ENCODE peak calls at places on chromosomes 12 and 14, in four cellular contexts. G is ovary, X is hepatocyte, T is psoas muscle. J is an unnamed sample. For H3K4me1, the result is how much of the 10 kb centered on the place peaks cover.

GRCh38 chr12:5497329-5498058 is 65.6 kb downstream of the NTF3 start:
- DNase-seq in G (no peak), T (peak), X (peak), J (no peak)

GRCh38 chr12:34257093-34257492 is 234.8 kb downstream of the ALG10 start:
- DNase-seq in X (no peak), T (no peak), G (no peak), J (no peak)

GRCh38 chr12:3168775-3169221 is 91.6 kb downstream of the TSPAN9 start:
- DNase-seq in T (peak), X (peak), G (no peak), J (peak)

GRCh38 chr12:124231980-124232653 is 62.8 kb upstream of the RFLNA start:
- DNase-seq in T (peak), G (no peak), X (peak), J (no peak)

GRCh38 chr12:12628013-12628412 is 16.3 kb downstream of the CREBL2 start:
- DNase-seq in X (no peak), G (no peak), T (no peak), J (no peak)

GRCh38 chr12:123237646-123238329 is 4.6 kb downstream of the MTRFR start:
- DNase-seq in X (peak), T (peak), G (peak), J (peak)

GRCh38 chr14:95705518-95705917 is 8.4 kb downstream of the TCL1A start:
- DNase-seq in G (no peak), T (no peak), X (no peak), J (no peak)

GRCh38 chr12:66695130-66695529 is 16.3 kb upstream of the GRIP1 start:
- DNase-seq in X (no peak), T (no peak), G (no peak), J (no peak)

GRCh38 chr14:75307700-75308379 is 29.2 kb downstream of the FOS start:
- DNase-seq in T (peak), G (peak), X (peak), J (peak)

GRCh38 chr12:131747771-131748170 is 36.9 kb downstream of the SFSWAP start:
- DNase-seq in X (no peak), G (no peak), T (no peak), J (peak)

GRCh38 chr14:100546051-100546443 is 41.2 kb downstream of the BEGAIN start:
- DNase-seq in G (peak), T (no peak), X (no peak), J (no peak)

GRCh38 chr12:27190761-27191160 is 53.3 kb upstream of the STK38L start:
- DNase-seq in G (no peak), X (no peak), T (no peak), J (no peak)

GRCh38 chr14:93059917-93060545 is 55.7 kb downstream of the ITPK1 start:
- DNase-seq in T (no peak), G (no peak), X (no peak), J (no peak)

GRCh38 chr14:69726761-69727511 is 40.0 kb upstream of the SRSF5 start:
- DNase-seq in X (peak), G (peak), T (peak), J (peak)

GRCh38 chr12:1855241-1855640 is 34.9 kb downstream of the LRTM2 start:
- DNase-seq in T (no peak), G (no peak), X (no peak), J (no peak)

GRCh38 chr14:71488703-71489141 is 443.5 kb upstream of the RGS6 start:
- DNase-seq in T (no peak), X (no peak), G (no peak), J (no peak)

GRCh38 chr12:24496755-24497154 is 452.1 kb downstream of the BCAT1 start:
- DNase-seq in G (no peak), T (no peak), X (no peak), J (no peak)

GRCh38 chr12:91877461-91878230 is 268.0 kb downstream of the BTG1 start:
- DNase-seq in G (no peak), T (no peak), X (no peak), J (no peak)

GRCh38 chr14:33386771-33387170 is 448.1 kb downstream of the NPAS3 start:
- DNase-seq in T (no peak), X (no peak), G (no peak), J (no peak)

GRCh38 chr14:63524537-63525155 is 18.5 kb downstream of the PPP2R5E start:
- DNase-seq in X (no peak), G (no peak), T (no peak), J (no peak)

GRCh38 chr12:56522486-56523193 is 1.0 kb downstream of the RBMS2 start:
- DNase-seq in X (peak), T (no peak), G (no peak), J (no peak)

GRCh38 chr12:124553862-124554428 is 13.5 kb downstream of the NCOR2 start:
- DNase-seq in G (no peak), X (no peak), T (no peak), J (peak)

GRCh38 chr12:12228402-12228801 is 38.4 kb downstream of the LRP6 start:
- DNase-seq in G (no peak), T (no peak), X (no peak), J (no peak)

GRCh38 chr14:64232095-64232830 is 61.9 kb downstream of the ESR2 start:
- DNase-seq in X (no peak), T (peak), G (no peak), J (no peak)

GRCh38 chr14:22448035-22448904 is 140.8 kb downstream of the DAD1 start:
- DNase-seq in G (no peak), T (no peak), X (no peak), J (no peak)

GRCh38 chr12:55716582-55717396 is 943 bp downstream of the BLOC1S1 start:
- DNase-seq in T (peak), X (peak), G (no peak), J (peak)

GRCh38 chr12:916712-917445 is 32.6 kb downstream of the RAD52 start:
- DNase-seq in T (no peak), X (no peak), G (no peak), J (no peak)

GRCh38 chr12:32756476-32757158 is 920 bp upstream of the YARS2 start:
- DNase-seq in T (no peak), X (no peak), G (no peak), J (no peak)

GRCh38 chr12:127205781-127206535 is 1061.0 kb upstream of the TMEM132C start:
- DNase-seq in G (no peak), X (peak), T (no peak), J (no peak)

GRCh38 chr14:105283028-105283427 is 17.8 kb downstream of the BRF1 start:
- DNase-seq in G (no peak), X (no peak), T (no peak), J (no peak)

GRCh38 chr12:92718483-92718985 is 15.7 kb downstream of the PLEKHG7 start:
- DNase-seq in G (no peak), T (no peak), X (no peak), J (no peak)

GRCh38 chr14:75871181-75871880 is 110.5 kb downstream of the TGFB3 start:
- DNase-seq in X (peak), T (no peak), G (no peak), J (no peak)

GRCh38 chr12:127588224-127588623 is 678.7 kb upstream of the TMEM132C start:
- DNase-seq in T (no peak), G (no peak), X (no peak), J (no peak)

GRCh38 chr12:94380507-94380906 is 79.2 kb downstream of the CEP83 start:
- DNase-seq in T (no peak), X (no peak), G (no peak), J (no peak)

GRCh38 chr12:125310461-125310860 is 245.2 kb downstream of the AACS start:
- DNase-seq in X (no peak), T (no peak), G (no peak), J (no peak)

GRCh38 chr14:24875203-24875840 is 174.6 kb downstream of the STXBP6 start:
- DNase-seq in G (no peak), X (no peak), T (no peak), J (no peak)

DNA sequence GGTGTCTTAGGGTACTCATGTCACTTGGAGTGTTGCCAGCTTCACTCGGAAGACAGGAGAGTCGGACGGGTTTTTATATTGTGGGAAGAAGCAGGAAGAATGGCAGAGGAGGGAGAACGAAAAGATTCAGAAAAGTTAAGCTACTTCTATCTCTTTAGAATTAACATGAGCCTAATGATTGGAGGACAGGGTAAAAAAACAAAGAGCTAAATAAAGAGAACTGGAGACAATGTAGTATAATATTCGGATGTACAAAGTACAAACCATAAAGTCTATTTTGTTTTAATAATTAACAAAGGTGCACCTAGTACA is 43.9 kb downstream of the EFCAB11 start:
- DNase-seq in T (no peak), G (no peak), X (peak), J (no peak)
- H3K27ac ChIP-seq in T (no peak), G (no peak), X (peak), J (no peak)

DNA sequence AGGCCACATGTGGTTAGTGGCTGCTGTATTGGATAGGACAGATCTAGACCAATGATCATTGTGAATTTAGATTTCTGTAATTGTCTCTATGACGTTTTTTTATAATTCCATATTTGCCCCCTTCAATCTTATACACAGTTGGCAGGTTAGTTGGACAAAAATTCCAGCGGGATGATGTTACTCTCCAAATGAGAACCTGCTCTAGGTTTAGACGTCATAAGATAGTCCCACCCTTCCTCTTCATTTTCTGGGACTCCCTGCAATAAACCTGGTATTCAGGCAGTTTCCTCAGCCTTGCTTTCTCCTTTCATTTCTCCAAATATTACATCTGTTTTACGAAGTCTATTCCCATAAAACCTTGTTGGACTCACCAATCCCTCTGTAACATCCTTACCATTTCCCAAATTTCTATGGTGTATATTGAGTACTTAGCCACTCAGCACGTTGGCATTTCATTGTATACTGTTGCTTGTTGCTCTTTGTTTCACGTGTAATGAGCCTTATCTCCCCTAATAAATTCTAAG is 10.2 kb downstream of the FBXO34 start:
- DNase-seq in X (no peak), T (no peak), G (no peak), J (no peak)
- H3K4me1 ChIP-seq in X (under half), T (half or more), G (under half), J (under half)

DNA sequence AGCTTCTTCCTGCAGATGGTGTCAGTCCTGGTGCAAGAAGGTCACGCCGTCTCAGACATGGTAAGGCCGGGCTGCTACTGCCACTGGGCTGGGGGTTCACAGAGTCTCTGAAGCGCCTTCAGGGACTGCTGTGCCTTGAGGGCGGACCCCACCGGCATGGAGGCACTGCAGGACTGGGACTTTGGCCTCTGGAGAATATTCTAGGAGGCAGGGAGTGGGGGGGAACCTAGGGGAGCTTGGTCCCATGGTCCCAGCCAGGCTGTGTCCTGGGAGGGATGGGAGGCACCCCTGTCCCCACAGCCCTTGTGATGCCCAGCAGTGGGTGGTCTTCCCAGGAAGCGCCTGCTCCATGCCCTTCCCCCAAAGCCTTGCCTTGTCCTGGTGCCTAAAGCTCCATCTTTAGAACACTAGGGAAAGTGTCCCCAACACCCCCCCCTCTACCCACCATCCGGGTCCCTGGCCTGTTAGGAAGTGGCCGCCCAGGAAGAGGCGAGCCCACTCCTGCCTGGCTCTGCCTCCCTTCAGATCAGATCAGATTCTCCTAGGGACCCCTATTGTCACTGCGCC is 1.5 kb downstream of the AMN start:
- DNase-seq in X (peak), G (no peak), T (no peak), J (no peak)
- H3K4me3 ChIP-seq in X (no peak), G (no peak), T (no peak), J (no peak)

DNA sequence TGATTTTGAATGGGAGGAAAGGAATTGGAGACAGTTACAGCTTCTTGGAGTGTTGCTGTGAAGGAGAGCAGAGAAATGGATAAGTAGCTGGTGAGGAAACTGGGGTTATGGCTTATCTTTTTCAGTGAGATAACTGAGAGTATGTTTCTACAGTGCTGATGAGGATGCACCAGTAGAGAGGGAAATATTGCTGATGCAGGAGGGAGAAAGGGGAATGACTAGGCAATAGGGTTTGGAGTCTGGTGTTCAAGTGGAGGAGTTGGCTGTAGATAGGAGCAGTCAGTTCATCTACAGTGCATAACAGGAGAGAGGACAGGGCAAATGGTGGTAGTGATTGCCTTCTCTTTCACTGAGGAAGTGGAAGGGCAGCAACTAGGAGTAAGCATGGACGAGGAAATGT is 33.0 kb downstream of the SPATS2 start:
- DNase-seq in X (no peak), G (no peak), T (no peak), J (no peak)
- H3K27ac ChIP-seq in X (no peak), G (no peak), T (no peak), J (no peak)

DNA sequence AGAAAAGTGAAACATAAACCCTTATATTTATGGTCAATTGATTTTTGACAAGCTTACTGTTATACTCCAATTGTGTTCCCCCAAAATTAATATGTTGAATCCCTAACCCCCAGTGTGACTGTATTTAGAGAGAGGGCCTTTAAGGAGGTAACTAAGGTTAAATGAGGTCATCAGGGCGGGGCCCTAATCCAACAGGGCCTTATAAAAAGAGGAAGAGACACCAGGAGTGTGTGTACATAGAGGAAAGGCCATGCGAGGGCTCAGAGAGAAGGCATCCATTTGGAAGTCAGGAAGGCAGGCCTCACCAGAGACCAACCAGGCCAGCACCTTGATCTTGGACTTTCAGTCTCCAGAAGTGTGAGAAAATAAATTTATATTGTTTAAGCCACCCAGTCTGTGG is 6.5 kb upstream of the VTI1B start:
- DNase-seq in G (no peak), X (no peak), T (no peak), J (peak)
- H3K4me1 ChIP-seq in G (under half), X (under half), T (under half), J (under half)

GRCh38 chr12:26113194-26113654 is 11.6 kb downstream of the BHLHE41 start:
- DNase-seq in X (no peak), T (no peak), G (no peak), J (no peak)
- H3K4me3 ChIP-seq in X (no peak), T (peak), G (no peak), J (peak)

GRCh38 chr12:57530396-57531142 is 7.9 kb downstream of the MBD6 start:
- DNase-seq in T (no peak), G (no peak), X (no peak), J (no peak)

GRCh38 chr12:57527184-57527583 is 4.6 kb downstream of the MBD6 start:
- DNase-seq in T (no peak), X (no peak), G (no peak), J (no peak)

GRCh38 chr12:57529831-57530230 is 7.2 kb downstream of the MBD6 start:
- DNase-seq in G (no peak), X (no peak), T (no peak), J (no peak)

GRCh38 chr12:57528176-57528575 is 5.6 kb downstream of the MBD6 start:
- DNase-seq in X (no peak), G (no peak), T (no peak), J (no peak)

DNA sequence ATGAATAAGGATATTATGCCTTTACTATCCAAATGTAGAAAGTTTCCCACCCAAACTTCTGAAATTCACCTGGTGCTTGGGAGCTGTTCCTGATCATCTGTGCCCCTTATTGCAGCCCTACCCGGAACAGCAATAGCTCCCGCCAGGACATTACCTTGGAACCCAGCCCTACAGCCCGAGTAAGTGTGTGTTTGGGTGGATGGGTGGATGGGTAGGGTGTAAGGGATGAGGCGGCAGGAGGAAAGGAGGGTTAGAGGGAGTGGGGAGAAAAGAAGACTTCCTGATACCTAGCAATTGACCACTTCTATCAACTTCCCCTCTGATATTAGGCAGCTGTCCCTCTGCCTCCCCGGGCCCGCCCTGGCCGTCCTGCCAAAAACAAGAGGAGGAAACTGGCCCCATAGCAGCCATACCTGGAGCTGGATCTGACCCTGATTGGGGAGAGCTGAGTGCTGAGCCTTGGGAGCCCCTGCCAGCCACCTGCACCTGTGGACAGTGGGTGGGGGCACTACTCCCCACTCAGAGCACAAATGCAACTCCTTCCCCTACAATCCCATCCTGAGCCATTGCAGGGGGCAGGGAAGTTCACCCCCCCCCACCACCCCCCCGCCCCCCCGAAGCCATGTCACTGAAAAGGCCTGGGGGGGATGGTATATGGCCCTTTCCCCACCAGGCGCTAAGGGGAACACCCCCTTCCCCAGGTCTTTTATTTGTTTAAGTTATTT is 6.4 kb downstream of the MBD6 start:
- DNase-seq in G (no peak), X (no peak), T (no peak), J (no peak)
- H3K27ac ChIP-seq in G (no peak), X (no peak), T (no peak), J (no peak)

DNA sequence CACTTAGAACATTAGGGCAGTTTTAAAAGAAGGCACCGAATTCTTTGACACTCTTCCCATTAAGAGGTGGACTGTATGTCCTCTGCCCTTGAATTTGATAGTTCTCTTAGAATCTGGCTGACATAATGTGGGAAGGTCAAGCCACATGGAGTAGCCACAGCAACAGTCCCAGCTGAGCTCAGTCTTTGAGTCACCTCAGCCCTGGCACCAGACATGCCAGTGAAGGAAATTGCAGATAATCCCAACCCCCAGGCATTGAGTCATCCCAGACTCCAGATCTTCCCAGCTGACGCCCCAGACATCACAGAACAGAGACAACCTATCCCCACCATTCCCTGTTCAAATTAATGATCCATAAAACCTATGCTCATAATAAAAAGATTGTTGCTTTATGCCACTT is 83.4 kb downstream of the GTF2A1 start:
- DNase-seq in T (no peak), X (no peak), G (no peak), J (no peak)
- H3K4me1 ChIP-seq in T (under half), X (under half), G (under half), J (under half)

DNA sequence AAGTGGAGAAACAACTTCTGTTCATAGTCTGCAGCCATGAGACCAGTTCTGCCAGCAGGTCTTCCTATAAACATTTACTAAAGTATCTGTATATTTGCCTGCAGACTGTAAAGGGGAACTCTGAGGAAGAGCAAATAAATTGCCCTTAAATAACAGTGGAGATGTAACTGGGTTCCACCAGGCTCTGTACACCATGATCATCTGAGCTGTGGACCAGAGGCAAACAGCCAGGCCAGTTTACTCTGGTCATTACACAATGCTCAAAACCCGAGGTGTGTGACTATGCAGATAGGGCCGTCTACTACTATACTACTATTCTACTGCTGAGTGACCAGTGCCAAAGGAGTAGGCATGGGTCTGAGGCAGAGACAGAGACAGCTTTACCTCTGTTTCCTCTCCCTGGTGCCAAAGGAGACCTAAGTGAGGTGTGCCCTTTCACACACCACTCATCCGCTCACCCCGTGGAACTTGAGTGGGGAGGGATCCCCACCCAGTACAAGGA is 21.2 kb upstream of the CERS5 start:
- DNase-seq in T (no peak), X (peak), G (no peak), J (no peak)
- H3K4me3 ChIP-seq in T (no peak), X (no peak), G (no peak), J (no peak)

GRCh38 chr12:113227686-113228391 is 6.6 kb downstream of the TPCN1 start:
- DNase-seq in X (no peak), T (no peak), G (no peak), J (no peak)
- H3K27ac ChIP-seq in X (peak), T (peak), G (no peak), J (peak)

J was measured in aorta.